ENCODE peak calls at places on chromosomes 12 and 14, in four cellular contexts. B, G, T and M are unnamed samples.

GRCh38 chr12:68440068-68440581 is 108.0 kb upstream of the MDM1 start:
- DNase-seq in G (no peak), T (no peak), B (peak; percentile 40), M (peak; percentile 28)

GRCh38 chr12:126534495-126534894 is 1469.3 kb downstream of the AACS start:
- DNase-seq in B (peak; percentile 0), G (no peak), T (no peak), M (no peak)

GRCh38 chr12:88200029-88200428 is 57.9 kb downstream of the TMTC3 start:
- DNase-seq in B (no peak), T (no peak), G (no peak), M (no peak)

GRCh38 chr14:73712540-73713141 is 1.5 kb downstream of the PNMA1 start:
- DNase-seq in G (no peak), T (no peak), B (peak; percentile 19), M (no peak)

GRCh38 chr14:73753887-73754880 is 40.0 kb upstream of the PNMA1 start:
- DNase-seq in G (no peak), B (peak; percentile 38), T (no peak), M (no peak)

GRCh38 chr14:65042731-65043372 is 56.2 kb downstream of the FNTB start:
- DNase-seq in B (no peak), T (no peak), G (no peak), M (no peak)

GRCh38 chr12:113128802-113129663 is 6.5 kb downstream of the RASAL1 start:
- DNase-seq in B (no peak), G (no peak), T (no peak), M (no peak)

GRCh38 chr12:93073324-93073723 is 144.2 kb upstream of the EEA1 start:
- DNase-seq in B (no peak), T (no peak), G (no peak), M (no peak)